ENCODE peak calls at places on chromosome 13, in four cellular contexts. One of them, this sample, is unnamed.

GRCh38 chr13:93786846-93787245 is 560.2 kb downstream of the GPC6 start:
- DNase-seq in A549: no peak
- DNase-seq in K562: no peak
- DNase-seq in HepG2: no peak
- DNase-seq in this sample: no peak

GRCh38 chr13:43170497-43170896 is 147.1 kb downstream of the DNAJC15 start:
- DNase-seq in A549: no peak
- DNase-seq in K562: no peak
- DNase-seq in HepG2: no peak
- DNase-seq in this sample: no peak

GRCh38 chr13:97011446-97012131 is 17.3 kb upstream of the OXGR1 start:
- DNase-seq in A549: no peak
- DNase-seq in K562: no peak
- DNase-seq in HepG2: no peak
- DNase-seq in this sample: no peak

GRCh38 chr13:109114991-109115390 is 485.6 kb downstream of the MYO16 start:
- DNase-seq in A549: no peak
- DNase-seq in K562: no peak
- DNase-seq in HepG2: no peak
- DNase-seq in this sample: no peak

GRCh38 chr13:82791035-82791434 is 1091.2 kb downstream of the SLITRK1 start:
- DNase-seq in A549: no peak
- DNase-seq in K562: no peak
- DNase-seq in HepG2: no peak
- DNase-seq in this sample: no peak

GRCh38 chr13:42078113-42078769 is 29.8 kb downstream of the DGKH start:
- DNase-seq in A549: peak; percentile 23
- DNase-seq in K562: no peak
- DNase-seq in HepG2: peak; percentile 23
- DNase-seq in this sample: no peak

GRCh38 chr13:105070452-105070851 is 1465.0 kb downstream of the EFNB2 start:
- DNase-seq in A549: peak; percentile 0
- DNase-seq in K562: no peak
- DNase-seq in HepG2: no peak
- DNase-seq in this sample: no peak

GRCh38 chr13:20828540-20829364 is 55.0 kb upstream of the EEF1AKMT1 start:
- DNase-seq in A549: peak; percentile 40
- DNase-seq in K562: no peak
- DNase-seq in HepG2: peak; percentile 38
- DNase-seq in this sample: no peak

GRCh38 chr13:30718661-30719520 is 16.5 kb upstream of the ALOX5AP start:
- DNase-seq in A549: peak; percentile 45
- DNase-seq in K562: no peak
- DNase-seq in HepG2: peak; percentile 24
- DNase-seq in this sample: no peak

GRCh38 chr13:33452873-33453558 is 167.5 kb upstream of the STARD13 start:
- DNase-seq in A549: no peak
- DNase-seq in K562: no peak
- DNase-seq in HepG2: no peak
- DNase-seq in this sample: no peak

GRCh38 chr13:33453911-33454310 is 168.4 kb upstream of the STARD13 start:
- DNase-seq in A549: peak; percentile 6
- DNase-seq in K562: no peak
- DNase-seq in HepG2: peak; percentile 20
- DNase-seq in this sample: no peak

GRCh38 chr13:33454844-33455256 is 169.3 kb upstream of the STARD13 start:
- DNase-seq in A549: no peak
- DNase-seq in K562: no peak
- DNase-seq in HepG2: no peak
- DNase-seq in this sample: no peak

GRCh38 chr13:33450956-33451709 is 165.6 kb upstream of the STARD13 start:
- DNase-seq in A549: no peak
- DNase-seq in K562: no peak
- DNase-seq in HepG2: no peak
- DNase-seq in this sample: no peak

DNA sequence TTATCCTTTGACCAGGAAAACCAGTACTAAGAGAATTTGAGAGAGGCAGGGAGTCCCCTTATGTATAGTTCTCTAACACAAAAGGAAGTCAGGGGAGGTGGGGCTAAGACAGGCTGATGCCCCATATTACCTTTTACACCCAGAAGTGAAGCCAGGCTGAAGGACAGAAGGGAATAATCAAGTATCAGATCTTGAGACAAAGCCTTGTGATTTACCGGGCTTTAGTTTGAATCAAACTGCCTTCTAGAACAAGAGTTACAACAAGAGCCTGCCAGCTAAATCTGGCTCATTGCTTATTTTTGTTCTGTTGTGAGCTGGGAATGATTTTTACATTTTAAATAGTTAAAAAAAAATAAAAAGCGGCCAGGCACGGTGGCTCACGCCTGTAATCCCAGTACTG is 169.7 kb upstream of the STARD13 start:
- DNase-seq in A549: no peak
- DNase-seq in K562: no peak
- DNase-seq in HepG2: no peak
- DNase-seq in this sample: no peak
- TF ChIP-seq RNF2 in A549: no peak
- TF ChIP-seq RNF2 in K562: no peak
- TF ChIP-seq RNF2 in HepG2: no peak
- TF ChIP-seq RNF2 in this sample: no peak

GRCh38 chr13:31978021-31978420 is 53.6 kb upstream of the FRY start:
- DNase-seq in A549: no peak
- DNase-seq in K562: no peak
- DNase-seq in HepG2: no peak
- DNase-seq in this sample: no peak

GRCh38 chr13:31980842-31981241 is 50.7 kb upstream of the FRY start:
- DNase-seq in A549: no peak
- DNase-seq in K562: no peak
- DNase-seq in HepG2: no peak
- DNase-seq in this sample: no peak

GRCh38 chr13:31982124-31982523 is 49.5 kb upstream of the FRY start:
- DNase-seq in A549: no peak
- DNase-seq in K562: no peak
- DNase-seq in HepG2: no peak
- DNase-seq in this sample: no peak

GRCh38 chr13:31987071-31987470 is 44.5 kb upstream of the FRY start:
- DNase-seq in A549: no peak
- DNase-seq in K562: no peak
- DNase-seq in HepG2: no peak
- DNase-seq in this sample: no peak

DNA sequence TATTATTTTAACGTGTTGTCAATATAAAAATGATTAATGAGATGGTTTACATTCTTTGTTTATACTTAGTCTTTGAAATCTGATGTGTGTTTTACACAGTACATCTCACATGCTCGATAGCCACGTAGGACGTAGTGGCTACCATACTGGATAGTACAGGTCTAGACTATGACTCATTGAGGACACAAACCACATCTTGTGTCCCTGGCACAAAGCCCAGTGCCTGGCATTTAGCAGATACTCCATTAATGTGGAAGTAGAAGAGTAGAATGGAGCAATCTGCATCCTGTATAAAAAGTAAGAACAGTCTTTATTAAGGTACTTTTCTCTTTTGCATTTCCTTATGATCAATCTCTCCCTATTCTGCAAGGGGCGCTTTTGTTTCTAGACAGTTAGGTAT is 49.0 kb upstream of the FRY start:
- DNase-seq in A549: peak; percentile 76
- DNase-seq in K562: no peak
- DNase-seq in HepG2: peak; percentile 67
- DNase-seq in this sample: no peak
- TF ChIP-seq RNF2 in A549: no peak
- TF ChIP-seq RNF2 in K562: no peak
- TF ChIP-seq RNF2 in HepG2: no peak
- TF ChIP-seq RNF2 in this sample: no peak

GRCh38 chr13:45336025-45336800 is 4.8 kb downstream of the TPT1 start:
- DNase-seq in A549: no peak
- DNase-seq in K562: no peak
- DNase-seq in HepG2: no peak
- DNase-seq in this sample: no peak

GRCh38 chr13:45337803-45338202 is 3.2 kb downstream of the TPT1 start:
- DNase-seq in A549: no peak
- DNase-seq in K562: no peak
- DNase-seq in HepG2: no peak
- DNase-seq in this sample: no peak

GRCh38 chr13:45335397-45336024 is 5.5 kb downstream of the TPT1 start:
- DNase-seq in A549: no peak
- DNase-seq in K562: no peak
- DNase-seq in HepG2: peak; percentile 65
- DNase-seq in this sample: no peak

GRCh38 chr13:45339399-45339798 is 1.6 kb downstream of the TPT1 start:
- DNase-seq in A549: no peak
- DNase-seq in K562: no peak
- DNase-seq in HepG2: no peak
- DNase-seq in this sample: no peak

DNA sequence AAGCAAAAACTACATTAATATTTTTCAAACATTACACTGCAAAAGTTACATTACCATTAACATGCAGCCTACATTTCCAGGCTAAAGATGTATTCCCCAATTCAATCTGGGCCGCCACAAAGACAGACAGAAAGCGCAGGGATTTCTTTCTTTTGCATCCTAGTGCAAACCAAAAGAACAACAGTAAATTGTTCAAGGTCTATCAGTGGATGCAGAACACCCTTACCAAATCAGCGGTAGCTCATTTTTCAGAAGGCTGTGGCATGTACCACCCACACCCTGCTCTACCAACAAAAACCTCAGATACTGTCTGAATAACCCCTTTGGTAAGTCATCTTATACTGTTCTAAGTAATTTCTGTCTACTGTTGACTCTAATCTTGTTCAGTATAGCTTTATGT is 3.6 kb downstream of the TPT1 start:
- DNase-seq in A549: no peak
- DNase-seq in K562: no peak
- DNase-seq in HepG2: no peak
- DNase-seq in this sample: no peak
- TF ChIP-seq RNF2 in A549: no peak
- TF ChIP-seq RNF2 in K562: no peak
- TF ChIP-seq RNF2 in HepG2: no peak
- TF ChIP-seq RNF2 in this sample: no peak

GRCh38 chr13:23928985-23929384 is 31.7 kb upstream of the C1QTNF9B start:
- DNase-seq in A549: peak; percentile 13
- DNase-seq in K562: no peak
- DNase-seq in HepG2: no peak
- DNase-seq in this sample: no peak
- TF ChIP-seq RNF2 in A549: no peak
- TF ChIP-seq RNF2 in K562: no peak
- TF ChIP-seq RNF2 in HepG2: no peak
- TF ChIP-seq RNF2 in this sample: no peak

DNA sequence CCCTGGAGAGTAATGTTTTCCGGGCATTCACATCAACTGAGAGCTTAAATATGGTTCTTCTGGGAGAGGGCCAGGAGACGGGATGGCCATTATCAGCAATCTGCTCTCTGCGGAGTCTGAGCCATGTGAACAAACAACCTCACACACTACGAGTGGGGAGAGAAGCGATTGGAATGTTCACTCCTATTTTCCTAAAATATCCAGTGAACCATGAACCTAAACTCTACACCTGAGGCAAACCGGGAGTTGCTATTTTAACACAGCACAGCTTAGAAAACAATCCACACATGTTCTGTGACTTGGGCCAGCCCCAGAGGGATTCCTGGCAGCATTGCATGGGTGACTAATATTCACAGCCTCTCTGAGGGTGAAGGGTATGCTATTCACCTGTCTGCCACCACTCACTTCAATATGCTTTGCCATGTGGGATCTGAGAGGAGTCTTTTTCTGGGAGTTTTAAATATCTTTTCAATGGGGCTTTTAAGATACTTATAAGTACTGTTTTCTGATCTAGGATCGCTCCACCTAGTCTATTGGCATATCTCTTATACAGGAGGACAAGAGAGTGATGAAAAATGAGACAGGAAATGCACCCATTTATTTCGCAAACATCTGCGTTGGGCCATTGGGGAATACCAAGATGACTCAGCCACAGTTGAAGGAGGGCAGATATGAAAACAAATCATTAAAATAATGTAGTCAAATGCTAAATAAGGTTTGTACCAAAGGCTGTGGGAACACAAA is 72.6 kb upstream of the SERP2 start:
- DNase-seq in A549: peak; percentile 76
- DNase-seq in K562: no peak
- DNase-seq in HepG2: no peak
- DNase-seq in this sample: no peak
- TF ChIP-seq RNF2 in A549: no peak
- TF ChIP-seq RNF2 in K562: no peak
- TF ChIP-seq RNF2 in HepG2: no peak
- TF ChIP-seq RNF2 in this sample: no peak

GRCh38 chr13:107209811-107210210 is 641.9 kb upstream of the ARGLU1 start:
- DNase-seq in A549: no peak
- DNase-seq in K562: no peak
- DNase-seq in HepG2: no peak
- DNase-seq in this sample: no peak

GRCh38 chr13:107208889-107209288 is 641.0 kb upstream of the ARGLU1 start:
- DNase-seq in A549: no peak
- DNase-seq in K562: no peak
- DNase-seq in HepG2: no peak
- DNase-seq in this sample: no peak

GRCh38 chr13:107216046-107216715 is 648.2 kb upstream of the ARGLU1 start:
- DNase-seq in A549: no peak
- DNase-seq in K562: no peak
- DNase-seq in HepG2: no peak
- DNase-seq in this sample: no peak

GRCh38 chr13:107210216-107211010 is 642.5 kb upstream of the ARGLU1 start:
- DNase-seq in A549: no peak
- DNase-seq in K562: no peak
- DNase-seq in HepG2: no peak
- DNase-seq in this sample: no peak

DNA sequence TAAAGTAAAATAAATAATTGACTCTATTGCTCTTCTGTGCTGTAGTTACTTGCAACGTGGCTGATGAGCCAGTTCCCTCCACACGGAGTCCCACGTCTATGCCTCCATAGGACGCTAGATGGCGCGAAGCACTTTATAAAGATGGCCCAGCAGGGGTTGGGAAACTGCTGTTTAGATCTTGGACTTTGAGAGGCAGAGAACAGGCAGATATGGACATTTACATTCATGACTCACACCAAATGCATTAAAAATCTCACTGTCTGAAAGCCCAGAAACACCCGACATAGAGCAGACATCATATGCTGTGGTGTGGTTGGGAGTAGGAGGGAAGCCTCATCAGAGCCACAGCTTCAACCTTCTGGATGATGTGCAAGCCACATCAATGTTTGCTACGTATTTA is 643.1 kb upstream of the ARGLU1 start:
- DNase-seq in A549: peak; percentile 61
- DNase-seq in K562: peak; percentile 46
- DNase-seq in HepG2: peak; percentile 78
- DNase-seq in this sample: peak; percentile 27
- TF ChIP-seq RNF2 in A549: no peak
- TF ChIP-seq RNF2 in K562: no peak
- TF ChIP-seq RNF2 in HepG2: no peak
- TF ChIP-seq RNF2 in this sample: no peak